ENCODE peak calls at places on chromosome 20, in seven cellular contexts. U, V, I, F, M, A and Y are unnamed samples.

GRCh38 chr20:36754656-36755222 is 8.8 kb upstream of the NDRG3 start:
- DNase-seq in I (peak; percentile 16), U (peak; percentile 37), A (peak; percentile 41), V (no peak), F (peak; percentile 48), M (peak; percentile 48), Y (peak; percentile 86)

GRCh38 chr20:14866841-14867514 is 529.6 kb upstream of the FLRT3 start:
- DNase-seq in M (no peak), I (no peak), F (no peak), A (no peak), U (no peak), V (no peak), Y (no peak)

GRCh38 chr20:22691369-22692118 is 107.2 kb upstream of the FOXA2 start:
- DNase-seq in M (peak; percentile 14), A (peak; percentile 63), U (peak; percentile 51), F (peak; percentile 74), V (peak; percentile 83), I (peak; percentile 61), Y (peak; percentile 81)

GRCh38 chr20:57713505-57713903 is 3.7 kb upstream of the PMEPA1 start:
- DNase-seq in I (no peak), M (no peak), F (no peak), U (no peak), V (no peak), A (peak; percentile 49), Y (no peak)

GRCh38 chr20:33654680-33655161 is 7.4 kb upstream of the C20orf144 start:
- DNase-seq in I (peak; percentile 29), M (no peak), U (no peak), V (no peak), F (no peak), A (no peak), Y (peak; percentile 89)

GRCh38 chr20:17503501-17504325 is 27.5 kb downstream of the BFSP1 start:
- DNase-seq in F (no peak), U (no peak), A (no peak), I (no peak), V (no peak), M (no peak), Y (no peak)

GRCh38 chr20:17734374-17734773 is 34.6 kb downstream of the BANF2 start:
- DNase-seq in V (no peak), A (no peak), I (peak; percentile 78), U (no peak), M (no peak), F (no peak), Y (no peak)

GRCh38 chr20:11850901-11851300 is 66.8 kb upstream of the BTBD3 start:
- DNase-seq in F (no peak), M (peak; percentile 59), A (no peak), U (peak; percentile 10), I (no peak), V (no peak), Y (no peak)

GRCh38 chr20:57747889-57748456 is 38.2 kb upstream of the PMEPA1 start:
- DNase-seq in F (no peak), A (no peak), U (no peak), I (no peak), M (no peak), V (no peak), Y (no peak)

GRCh38 chr20:56715309-56715708 is 86.2 kb downstream of the TFAP2C start:
- DNase-seq in A (no peak), U (no peak), I (no peak), F (no peak), M (no peak), V (no peak), Y (no peak)

GRCh38 chr20:10376271-10377075 is 57.5 kb downstream of the MKKS start:
- DNase-seq in M (peak; percentile 93), V (no peak), I (no peak), A (no peak), F (no peak), U (no peak), Y (no peak)

GRCh38 chr20:24745617-24746350 is 203.3 kb upstream of the CST7 start:
- DNase-seq in I (no peak), U (no peak), F (no peak), M (no peak), V (no peak), A (no peak), Y (no peak)

GRCh38 chr20:43727980-43728590 is 1.3 kb upstream of the GTSF1L start:
- DNase-seq in U (no peak), A (no peak), M (no peak), F (peak; percentile 37), I (no peak), V (no peak), Y (no peak)

GRCh38 chr20:38894091-38894847 is 31.9 kb upstream of the FAM83D start:
- DNase-seq in M (no peak), I (peak; percentile 83), A (no peak), V (no peak), U (no peak), F (no peak), Y (no peak)

GRCh38 chr20:41118632-41119031 is 18.7 kb upstream of the PLCG1 start:
- DNase-seq in V (no peak), A (no peak), M (no peak), I (no peak), U (no peak), F (no peak), Y (no peak)

GRCh38 chr20:9262653-9263194 is 193.8 kb downstream of the PLCB4 start:
- DNase-seq in U (no peak), I (no peak), A (no peak), V (no peak), M (peak; percentile 9), F (no peak), Y (no peak)

GRCh38 chr20:43507150-43508080 is at the start of gene L3MBTL1:
- DNase-seq in U (peak; percentile 33), M (no peak), V (peak; percentile 68), F (peak; percentile 61), A (no peak), I (peak; percentile 55), Y (peak; percentile 51)

GRCh38 chr20:10474606-10475184 is 39.6 kb downstream of the SLX4IP start:
- DNase-seq in A (peak; percentile 29), F (no peak), I (no peak), V (no peak), M (no peak), U (no peak), Y (no peak)

GRCh38 chr20:2006452-2007381 is 12.9 kb upstream of the PDYN start:
- DNase-seq in A (no peak), V (peak; percentile 27), M (peak; percentile 67), I (no peak), U (peak; percentile 19), F (no peak), Y (peak; percentile 28)

GRCh38 chr20:1894471-1894950 is 696 bp upstream of the SIRPA start:
- DNase-seq in U (no peak), I (peak; percentile 43), V (peak; percentile 62), A (no peak), M (peak; percentile 58), F (peak; percentile 53), Y (peak; percentile 83)

GRCh38 chr20:55194947-55195346 is 719.6 kb downstream of the DOK5 start:
- DNase-seq in I (no peak), F (no peak), A (no peak), U (no peak), M (no peak), V (no peak), Y (no peak)
- H3K9me3 ChIP-seq in I (no peaks in the 10 kb centered on the region), F (no peaks in the 10 kb centered on the region), A (no peaks in the 10 kb centered on the region), U (peaks cover 6% of the 10 kb centered on the region), M (no peaks in the 10 kb centered on the region), V (no peaks in the 10 kb centered on the region), Y (peaks cover 9% of the 10 kb centered on the region)

GRCh38 chr20:62404112-62404665 is 2.9 kb downstream of the CABLES2 start:
- DNase-seq in A (no peak), I (no peak), V (no peak), M (no peak), U (no peak), F (no peak), Y (no peak)

GRCh38 chr20:62405981-62406513 is 1.0 kb downstream of the CABLES2 start:
- DNase-seq in M (no peak), I (no peak), F (no peak), V (no peak), U (no peak), A (no peak), Y (no peak)

GRCh38 chr20:62406635-62407176 is 379 bp downstream of the CABLES2 start:
- DNase-seq in U (no peak), M (no peak), I (no peak), A (no peak), F (peak; percentile 42), V (no peak), Y (no peak)

GRCh38 chr20:62404761-62405107 is 2.4 kb downstream of the CABLES2 start:
- DNase-seq in A (no peak), I (no peak), M (no peak), U (no peak), V (no peak), F (no peak), Y (no peak)

GRCh38 chr20:62405108-62405980 is 1.7 kb downstream of the CABLES2 start:
- DNase-seq in A (peak; percentile 33), F (no peak), U (no peak), I (no peak), V (peak; percentile 54), M (peak; percentile 35), Y (peak; percentile 94)
- TF ChIP-seq CTCF in A (peak; percentile 56), F (no peak), U (peak; percentile 58), I (no peak), V (peak; percentile 60), M (peak; percentile 53), Y (peak; percentile 92)

DNA sequence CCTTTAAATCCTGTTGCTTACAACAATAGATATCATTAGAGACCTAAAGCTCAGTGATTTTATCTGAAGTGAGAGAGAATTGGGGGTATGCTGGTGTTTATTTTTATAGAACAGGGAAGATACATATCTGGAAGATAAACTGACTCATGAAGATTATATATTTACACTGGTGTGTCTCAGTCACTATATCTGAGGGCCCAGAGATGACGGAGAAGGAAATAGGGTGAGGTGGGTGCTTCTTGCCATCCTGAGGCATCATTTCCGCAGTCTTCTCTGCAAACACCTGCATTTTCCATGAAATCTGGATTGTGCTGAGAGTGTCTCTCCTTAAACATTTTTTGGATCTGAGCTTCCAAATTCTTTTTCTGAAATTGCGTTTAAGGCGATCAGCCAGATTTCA is 5.9 kb upstream of the PLCB1 start:
- DNase-seq in I (no peak), M (no peak), A (no peak), V (no peak), F (no peak), U (no peak), Y (no peak)
- H3K4me3 ChIP-seq in I (no peak overlapping the region), M (no peak overlapping the region), A (no peak overlapping the region), V (no peak overlapping the region), F (no peak overlapping the region), U (no peak overlapping the region), Y (no peak overlapping the region)

DNA sequence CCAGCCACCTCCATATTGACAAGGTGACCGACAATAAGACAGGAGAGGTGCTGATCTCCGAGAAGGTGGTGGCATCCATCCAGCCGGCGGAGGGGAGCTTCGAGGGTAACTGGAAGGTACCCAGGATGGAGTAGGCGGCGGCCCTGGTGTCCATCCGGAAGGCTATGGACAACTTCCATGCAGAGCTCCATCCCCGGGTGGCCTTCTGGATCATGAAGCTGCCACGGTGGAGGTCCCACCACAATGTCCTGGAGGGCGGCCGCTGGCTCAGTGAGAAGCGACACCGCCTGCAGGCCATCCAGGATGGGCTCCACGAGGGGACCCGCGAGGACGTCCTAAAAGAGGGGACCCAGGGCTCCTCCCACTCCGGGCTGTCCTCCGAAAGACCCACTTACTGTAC is 17.0 kb downstream of the DEFB115 start:
- DNase-seq in F (no peak), V (no peak), U (no peak), I (no peak), M (no peak), A (no peak), Y (no peak)
- H3K9me3 ChIP-seq in F (no peaks in the 10 kb centered on the region), V (peaks cover 69% of the 10 kb centered on the region), U (no peaks in the 10 kb centered on the region), I (no peaks in the 10 kb centered on the region), M (peaks cover 23% of the 10 kb centered on the region), A (no peaks in the 10 kb centered on the region), Y (peaks cover 15% of the 10 kb centered on the region)

GRCh38 chr20:49612127-49612738 is 44.3 kb upstream of the PTGIS start:
- DNase-seq in I (peak; percentile 44), V (peak; percentile 67), M (no peak), F (peak; percentile 42), A (no peak), U (no peak), Y (no peak)
- TF ChIP-seq CTCF in I (no peak), V (no peak), M (no peak), F (no peak), A (no peak), U (no peak), Y (no peak)